ENCODE peak calls at places on chromosomes 2 and 18, in four cellular contexts. V is endothelial cell of umbilical vein, J is IMR-90, E is chondrocyte. L is an unnamed sample.
A peak's percentile ranks its signal among the peaks of the same experiment; 100 is the strongest.

GRCh38 chr2:85920810-85921545 is 32.2 kb upstream of the ST3GAL5 start:
- DNase-seq in J (peak; percentile 32), E (no peak), V (peak; percentile 11), L (peak; percentile 68)

GRCh38 chr2:223203971-223204370 is 152.0 kb downstream of the KCNE4 start:
- DNase-seq in V (no peak), E (no peak), J (peak; percentile 18), L (no peak)

GRCh38 chr2:85009019-85009618 is 38.2 kb downstream of the KCMF1 start:
- DNase-seq in E (no peak), J (no peak), V (no peak), L (peak; percentile 44)

GRCh38 chr2:127279781-127280180 is 14.2 kb downstream of the ERCC3 start:
- DNase-seq in V (no peak), J (no peak), E (no peak), L (no peak)

GRCh38 chr2:177147093-177147694 is 65.4 kb upstream of the HNRNPA3 start:
- DNase-seq in J (peak; percentile 58), E (no peak), V (peak; percentile 83), L (peak; percentile 59)

GRCh38 chr2:217657252-217657651 is 345.5 kb downstream of the TNS1 start:
- DNase-seq in E (no peak), J (no peak), V (no peak), L (no peak)

GRCh38 chr2:32680937-32681336 is 53.1 kb downstream of the TTC27 start:
- DNase-seq in E (no peak), V (peak; percentile 14), J (peak; percentile 56), L (peak; percentile 16)

GRCh38 chr2:150472122-150472899 is 15.2 kb downstream of the RND3 start:
- DNase-seq in E (no peak), V (peak; percentile 46), J (peak; percentile 87), L (peak; percentile 61)

GRCh38 chr2:149422337-149422990 is 92.1 kb downstream of the LYPD6 start:
- DNase-seq in V (peak; percentile 15), J (peak; percentile 27), E (no peak), L (peak; percentile 71)

GRCh38 chr18:7830468-7830867 is 263.4 kb downstream of the PTPRM start:
- DNase-seq in V (peak; percentile 40), J (no peak), E (no peak), L (peak; percentile 68)

GRCh38 chr2:172561270-172561669 is 5.4 kb downstream of the PDK1 start:
- DNase-seq in E (no peak), J (peak; percentile 33), V (no peak), L (no peak)

GRCh38 chr2:182649316-182649715 is 66.7 kb upstream of the DNAJC10 start:
- DNase-seq in E (no peak), V (peak; percentile 49), J (peak; percentile 46), L (peak; percentile 29)

GRCh38 chr2:65435625-65436168 is 3.3 kb upstream of the SPRED2 start:
- DNase-seq in E (peak; percentile 96), J (peak; percentile 85), V (peak; percentile 55), L (no peak)

GRCh38 chr2:106161938-106162814 is 31.9 kb downstream of the UXS1 start:
- DNase-seq in J (no peak), V (peak; percentile 13), E (no peak), L (peak; percentile 84)

GRCh38 chr2:168311265-168311925 is 64.0 kb upstream of the STK39 start:
- DNase-seq in E (no peak), J (no peak), V (no peak), L (no peak)

GRCh38 chr2:101698419-101699190 is 1.1 kb downstream of the MAP4K4 start:
- DNase-seq in E (no peak), J (no peak), V (peak; percentile 69), L (peak; percentile 37)

GRCh38 chr2:26077291-26077690 is 43.4 kb downstream of the RAB10 start:
- DNase-seq in E (no peak), V (no peak), J (no peak), L (no peak)

GRCh38 chr18:28152354-28152753 is 24.6 kb downstream of the CDH2 start:
- DNase-seq in E (no peak), V (no peak), J (no peak), L (no peak)

GRCh38 chr2:221762496-221762895 is 190.4 kb upstream of the EPHA4 start:
- DNase-seq in V (no peak), E (no peak), J (no peak), L (no peak)

GRCh38 chr18:59783138-59783537 is 85.9 kb upstream of the CCBE1 start:
- DNase-seq in V (peak; percentile 30), E (no peak), J (peak; percentile 74), L (peak; percentile 58)

GRCh38 chr2:238159676-238160205 is 971 bp downstream of the ERFE start:
- DNase-seq in V (no peak), E (peak; percentile 68), J (no peak), L (no peak)

GRCh38 chr2:104434363-104434792 is 419.5 kb upstream of the POU3F3 start:
- DNase-seq in E (no peak), J (no peak), V (no peak), L (peak; percentile 13)

GRCh38 chr2:57204364-57204763 is 842.2 kb upstream of the VRK2 start:
- DNase-seq in E (no peak), V (no peak), J (no peak), L (no peak)

DNA sequence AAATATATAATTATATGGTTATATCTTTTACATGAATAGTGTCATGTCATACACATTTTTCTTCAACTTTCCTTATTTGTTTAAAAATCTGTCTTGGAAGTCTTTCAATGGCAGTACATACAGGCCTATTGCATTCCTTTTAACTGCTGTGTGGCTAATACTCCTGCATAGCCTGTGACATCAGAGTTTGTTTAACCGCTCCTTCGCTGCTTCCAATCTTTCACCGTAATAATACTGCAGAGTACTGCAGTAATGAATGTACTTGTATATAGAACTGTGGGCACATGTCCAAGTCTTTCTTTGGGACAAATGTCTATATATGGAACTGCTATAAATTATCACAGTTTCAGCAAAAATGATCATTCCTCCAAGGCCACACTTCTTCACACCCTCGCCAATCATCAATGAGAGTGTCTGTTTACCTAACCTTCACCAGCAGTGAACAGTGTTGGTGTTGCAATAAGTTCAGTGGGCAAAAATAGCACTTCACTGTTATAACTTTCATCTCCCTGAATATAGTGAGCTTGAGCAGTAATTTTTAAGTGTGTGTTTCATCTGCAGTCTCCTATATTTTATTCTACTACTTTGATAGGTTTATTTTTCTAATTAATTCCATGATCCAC is 230.4 kb downstream of the SP3 start:
- DNase-seq in V (no peak), J (peak; percentile 18), E (no peak), L (no peak)
- TF ChIP-seq CTCF in V (no peak), J (no peak), E (no peak), L (no peak)

DNA sequence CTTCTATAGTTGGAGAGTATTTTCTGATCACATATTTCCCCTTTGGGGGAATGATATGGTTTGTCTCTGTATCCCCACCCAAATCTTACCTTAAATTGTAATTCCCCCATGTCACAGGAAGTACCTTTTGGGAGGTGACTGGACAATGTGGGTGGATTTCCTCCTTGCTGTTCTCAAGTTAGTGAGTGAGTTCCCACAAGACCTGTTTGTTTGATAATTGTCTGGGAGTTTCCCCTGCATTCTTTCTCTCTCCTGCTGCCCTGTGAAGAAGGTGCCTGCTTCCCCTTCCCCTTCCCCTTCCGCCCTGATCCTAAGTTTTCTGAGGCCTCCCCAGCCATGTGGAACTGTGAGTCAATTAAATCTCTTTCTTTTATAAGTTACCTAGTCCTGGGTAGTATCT is 222.7 kb upstream of the SLC39A10 start:
- DNase-seq in J (no peak), V (no peak), E (no peak), L (peak; percentile 40)
- TF ChIP-seq CTCF in J (no peak), V (no peak), E (no peak), L (no peak)

GRCh38 chr2:10909050-10909995 is 2.4 kb upstream of the KCNF1 start:
- DNase-seq in E (no peak), J (no peak), V (peak; percentile 25), L (no peak)
- TF ChIP-seq CTCF in E (peak; percentile 75), J (peak; percentile 48), V (peak; percentile 48), L (peak; percentile 41)

GRCh38 chr2:16005389-16005788 is 65.0 kb downstream of the MYCN start:
- DNase-seq in J (no peak), E (no peak), V (no peak), L (no peak)
- TF ChIP-seq CTCF in J (no peak), E (no peak), V (no peak), L (no peak)

DNA sequence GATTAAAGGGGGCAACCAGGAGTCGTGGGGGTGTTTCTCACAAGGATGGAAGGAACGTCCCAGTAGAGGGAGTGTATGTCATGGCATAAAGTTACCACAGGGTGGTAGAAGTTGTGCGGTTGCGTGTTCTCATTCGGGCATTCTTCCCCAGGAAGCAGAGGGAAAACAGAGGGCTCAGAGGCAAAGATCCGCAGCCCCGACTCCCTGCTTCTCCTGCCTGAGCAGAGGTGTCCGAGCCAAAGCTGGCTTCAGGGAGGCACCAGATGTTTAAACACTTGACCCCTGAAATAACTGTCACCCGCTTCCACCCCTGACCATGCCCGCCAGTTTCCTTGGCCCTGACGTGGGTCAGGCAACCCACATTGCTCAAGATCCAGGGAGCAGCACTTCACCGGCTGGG is 83.7 kb downstream of the EN1 start:
- DNase-seq in V (no peak), J (no peak), E (no peak), L (peak; percentile 13)
- TF ChIP-seq CTCF in V (no peak), J (no peak), E (peak; percentile 35), L (peak; percentile 37)

DNA sequence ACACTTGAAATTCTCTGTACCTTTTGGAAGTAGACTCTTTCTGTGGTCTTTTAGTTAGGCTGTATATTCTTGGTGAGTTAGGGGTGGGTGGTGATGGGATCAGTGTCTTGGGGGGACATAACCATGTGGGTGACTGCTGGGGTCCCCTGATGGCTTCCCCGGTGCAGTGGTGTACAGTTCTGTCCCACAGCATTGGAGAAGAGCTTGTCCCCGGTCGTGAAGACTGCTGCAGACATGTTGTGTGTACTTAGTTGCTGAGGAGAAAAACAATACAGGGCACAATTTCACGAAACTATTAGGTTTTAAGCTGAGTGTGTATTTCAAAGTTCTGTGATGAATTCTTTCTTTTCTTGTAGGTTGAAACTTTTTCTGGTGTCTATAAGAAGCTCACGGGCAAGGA is 5.4 kb downstream of the RPS7 start:
- DNase-seq in E (peak; percentile 39), J (no peak), V (no peak), L (no peak)
- TF ChIP-seq CTCF in E (no peak), J (no peak), V (no peak), L (no peak)

DNA sequence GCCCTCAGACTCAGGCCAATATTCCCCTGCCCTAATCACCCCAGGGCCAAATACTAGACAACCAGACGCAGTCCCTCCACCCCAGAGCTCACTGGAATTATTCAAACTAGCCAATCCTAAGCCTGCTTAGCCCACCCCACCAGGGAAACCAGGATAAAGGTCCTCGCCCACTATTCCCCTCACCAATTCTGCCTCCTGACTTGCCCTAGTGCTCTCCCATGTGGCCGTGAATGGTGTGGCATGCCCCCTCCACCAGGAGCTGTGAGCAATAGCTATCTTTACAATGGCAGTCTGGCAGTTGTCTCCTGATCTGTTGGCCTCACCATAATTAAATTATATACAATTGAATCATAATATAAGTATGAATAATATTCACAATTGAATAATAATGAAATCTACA is 42.3 kb downstream of the FAM124B start:
- DNase-seq in E (no peak), V (no peak), J (no peak), L (no peak)
- TF ChIP-seq CTCF in E (peak; percentile 53), V (peak; percentile 38), J (peak; percentile 36), L (peak; percentile 14)

DNA sequence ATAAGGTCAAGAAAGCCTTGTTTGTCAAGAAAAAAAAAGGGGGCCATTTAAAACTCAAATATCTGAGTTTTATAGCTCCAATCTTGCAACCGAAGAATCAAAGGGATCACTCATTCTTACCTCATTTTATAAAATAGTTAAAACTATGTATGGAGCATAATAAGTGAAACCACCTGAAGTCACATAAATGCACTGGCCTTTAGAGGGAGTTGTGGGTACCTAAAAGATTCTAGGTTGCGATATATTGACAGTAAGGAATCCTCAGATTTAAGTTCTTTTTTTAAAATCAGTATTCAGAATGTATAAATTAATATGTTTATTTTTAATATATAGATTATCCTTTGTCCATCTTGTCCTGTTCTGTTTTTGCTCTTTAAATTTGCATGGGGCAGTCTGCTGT is 3.4 kb downstream of the ARHGAP28 start:
- DNase-seq in E (no peak), J (no peak), V (peak; percentile 52), L (no peak)
- TF ChIP-seq CTCF in E (peak; percentile 66), J (no peak), V (peak; percentile 7), L (no peak)

L was measured in bronchial epithelial cell.